ENCODE peak calls at places on chromosomes 1 and 21, in five cellular contexts. One of them, this sample, is unnamed.

GRCh38 chr1:41650176-41650519 is 165.7 kb upstream of the EDN2 start:
- DNase-seq in neuronal stem cell: no peak
- DNase-seq in choroid plexus epithelial cell: no peak
- DNase-seq in retinal pigment epithelial cell: no peak
- DNase-seq in cardiac fibroblast: no peak
- DNase-seq in this sample: no peak

GRCh38 chr1:58572691-58573090 is 4.4 kb downstream of the TACSTD2 start:
- DNase-seq in neuronal stem cell: no peak
- DNase-seq in choroid plexus epithelial cell: no peak
- DNase-seq in retinal pigment epithelial cell: no peak
- DNase-seq in cardiac fibroblast: no peak
- DNase-seq in this sample: peak

GRCh38 chr1:5913078-5913845 is 79.0 kb downstream of the NPHP4 start:
- DNase-seq in neuronal stem cell: no peak
- DNase-seq in choroid plexus epithelial cell: peak
- DNase-seq in retinal pigment epithelial cell: no peak
- DNase-seq in cardiac fibroblast: no peak
- DNase-seq in this sample: peak

GRCh38 chr1:164716992-164717703 is 158.2 kb downstream of the PBX1 start:
- DNase-seq in neuronal stem cell: no peak
- DNase-seq in choroid plexus epithelial cell: no peak
- DNase-seq in retinal pigment epithelial cell: no peak
- DNase-seq in cardiac fibroblast: no peak
- DNase-seq in this sample: peak

GRCh38 chr21:28776251-28776650 is 216.4 kb downstream of the LTN1 start:
- DNase-seq in neuronal stem cell: no peak
- DNase-seq in choroid plexus epithelial cell: peak
- DNase-seq in retinal pigment epithelial cell: no peak
- DNase-seq in cardiac fibroblast: peak
- DNase-seq in this sample: no peak

GRCh38 chr1:246769306-246769705 is 45.1 kb downstream of the SCCPDH start:
- DNase-seq in neuronal stem cell: no peak
- DNase-seq in choroid plexus epithelial cell: peak
- DNase-seq in retinal pigment epithelial cell: peak
- DNase-seq in cardiac fibroblast: peak
- DNase-seq in this sample: peak

GRCh38 chr1:244406337-244406736 is 45.4 kb downstream of the ADSS2 start:
- DNase-seq in neuronal stem cell: no peak
- DNase-seq in choroid plexus epithelial cell: no peak
- DNase-seq in retinal pigment epithelial cell: no peak
- DNase-seq in cardiac fibroblast: peak
- DNase-seq in this sample: no peak

GRCh38 chr1:116573388-116574100 is 2.7 kb upstream of the CD58 start:
- DNase-seq in neuronal stem cell: no peak
- DNase-seq in choroid plexus epithelial cell: no peak
- DNase-seq in retinal pigment epithelial cell: no peak
- DNase-seq in cardiac fibroblast: peak
- DNase-seq in this sample: no peak

GRCh38 chr1:93353286-93353685 is 7.6 kb downstream of the DR1 start:
- DNase-seq in neuronal stem cell: no peak
- DNase-seq in choroid plexus epithelial cell: peak
- DNase-seq in retinal pigment epithelial cell: no peak
- DNase-seq in cardiac fibroblast: peak
- DNase-seq in this sample: no peak

GRCh38 chr1:10564063-10564462 is 89.3 kb downstream of the PEX14 start:
- DNase-seq in neuronal stem cell: no peak
- DNase-seq in choroid plexus epithelial cell: peak
- DNase-seq in retinal pigment epithelial cell: no peak
- DNase-seq in cardiac fibroblast: no peak
- DNase-seq in this sample: no peak

GRCh38 chr1:85480566-85480965 is 15.6 kb upstream of the DDAH1 start:
- DNase-seq in neuronal stem cell: no peak
- DNase-seq in choroid plexus epithelial cell: no peak
- DNase-seq in retinal pigment epithelial cell: no peak
- DNase-seq in cardiac fibroblast: no peak
- DNase-seq in this sample: no peak

GRCh38 chr1:27569506-27570382 is 34.2 kb downstream of the AHDC1 start:
- DNase-seq in neuronal stem cell: peak
- DNase-seq in choroid plexus epithelial cell: no peak
- DNase-seq in retinal pigment epithelial cell: no peak
- DNase-seq in cardiac fibroblast: no peak
- DNase-seq in this sample: no peak

GRCh38 chr1:182093781-182094180 is 32.3 kb upstream of the ZNF648 start:
- DNase-seq in neuronal stem cell: no peak
- DNase-seq in choroid plexus epithelial cell: no peak
- DNase-seq in retinal pigment epithelial cell: no peak
- DNase-seq in cardiac fibroblast: no peak
- DNase-seq in this sample: peak

GRCh38 chr1:37353871-37354270 is 120.5 kb upstream of the ZC3H12A start:
- DNase-seq in neuronal stem cell: no peak
- DNase-seq in choroid plexus epithelial cell: no peak
- DNase-seq in retinal pigment epithelial cell: no peak
- DNase-seq in cardiac fibroblast: no peak
- DNase-seq in this sample: no peak

GRCh38 chr21:33325222-33326067 is 675 bp downstream of the IFNAR1 start:
- DNase-seq in neuronal stem cell: peak
- DNase-seq in choroid plexus epithelial cell: peak
- DNase-seq in retinal pigment epithelial cell: peak
- DNase-seq in cardiac fibroblast: peak
- DNase-seq in this sample: peak

GRCh38 chr1:10598088-10598712 is 123.5 kb downstream of the PEX14 start:
- DNase-seq in neuronal stem cell: no peak
- DNase-seq in choroid plexus epithelial cell: no peak
- DNase-seq in retinal pigment epithelial cell: no peak
- DNase-seq in cardiac fibroblast: no peak
- DNase-seq in this sample: peak

GRCh38 chr1:22107126-22107525 is 35.8 kb downstream of the WNT4 start:
- DNase-seq in neuronal stem cell: no peak
- DNase-seq in choroid plexus epithelial cell: no peak
- DNase-seq in retinal pigment epithelial cell: no peak
- DNase-seq in cardiac fibroblast: no peak
- DNase-seq in this sample: peak

GRCh38 chr1:233240839-233241682 is 54.5 kb downstream of the PCNX2 start:
- DNase-seq in neuronal stem cell: peak
- DNase-seq in choroid plexus epithelial cell: peak
- DNase-seq in retinal pigment epithelial cell: peak
- DNase-seq in cardiac fibroblast: peak
- DNase-seq in this sample: peak

GRCh38 chr1:64890699-64891439 is 75.5 kb downstream of the JAK1 start:
- DNase-seq in neuronal stem cell: no peak
- DNase-seq in choroid plexus epithelial cell: no peak
- DNase-seq in retinal pigment epithelial cell: no peak
- DNase-seq in cardiac fibroblast: no peak
- DNase-seq in this sample: no peak

GRCh38 chr1:24294228-24294672 is 24.9 kb upstream of the GRHL3 start:
- DNase-seq in neuronal stem cell: no peak
- DNase-seq in choroid plexus epithelial cell: peak
- DNase-seq in retinal pigment epithelial cell: no peak
- DNase-seq in cardiac fibroblast: peak
- DNase-seq in this sample: peak

GRCh38 chr1:171457412-171457811 is 27.9 kb upstream of the PRRC2C start:
- DNase-seq in neuronal stem cell: no peak
- DNase-seq in choroid plexus epithelial cell: peak
- DNase-seq in retinal pigment epithelial cell: no peak
- DNase-seq in cardiac fibroblast: peak
- DNase-seq in this sample: peak

GRCh38 chr1:183956559-183957188 is 80.9 kb downstream of the COLGALT2 start:
- DNase-seq in neuronal stem cell: no peak
- DNase-seq in choroid plexus epithelial cell: peak
- DNase-seq in retinal pigment epithelial cell: peak
- DNase-seq in cardiac fibroblast: peak
- DNase-seq in this sample: peak

GRCh38 chr1:223411309-223411708 is 18.1 kb downstream of the CCDC185 start:
- DNase-seq in neuronal stem cell: no peak
- DNase-seq in choroid plexus epithelial cell: peak
- DNase-seq in retinal pigment epithelial cell: no peak
- DNase-seq in cardiac fibroblast: peak
- DNase-seq in this sample: peak

GRCh38 chr21:43597845-43598244 is 61.4 kb downstream of the HSF2BP start:
- DNase-seq in neuronal stem cell: no peak
- DNase-seq in choroid plexus epithelial cell: no peak
- DNase-seq in retinal pigment epithelial cell: no peak
- DNase-seq in cardiac fibroblast: no peak
- DNase-seq in this sample: no peak

GRCh38 chr1:240245629-240246020 is 153.9 kb downstream of the FMN2 start:
- DNase-seq in neuronal stem cell: no peak
- DNase-seq in choroid plexus epithelial cell: no peak
- DNase-seq in retinal pigment epithelial cell: no peak
- DNase-seq in cardiac fibroblast: no peak
- DNase-seq in this sample: no peak

GRCh38 chr1:33455537-33456301 is 16.7 kb upstream of the ZSCAN20 start:
- DNase-seq in neuronal stem cell: peak
- DNase-seq in choroid plexus epithelial cell: peak
- DNase-seq in retinal pigment epithelial cell: peak
- DNase-seq in cardiac fibroblast: peak
- DNase-seq in this sample: peak

GRCh38 chr1:216422821-216423529 is at the start of gene USH2A:
- DNase-seq in neuronal stem cell: peak
- DNase-seq in choroid plexus epithelial cell: no peak
- DNase-seq in retinal pigment epithelial cell: peak
- DNase-seq in cardiac fibroblast: no peak
- DNase-seq in this sample: no peak

GRCh38 chr21:38308010-38308784 is 51.4 kb downstream of the KCNJ15 start:
- DNase-seq in neuronal stem cell: no peak
- DNase-seq in choroid plexus epithelial cell: peak
- DNase-seq in retinal pigment epithelial cell: no peak
- DNase-seq in cardiac fibroblast: peak
- DNase-seq in this sample: no peak

GRCh38 chr1:50348449-50349241 is 74.6 kb downstream of the DMRTA2 start:
- DNase-seq in neuronal stem cell: peak
- DNase-seq in choroid plexus epithelial cell: peak
- DNase-seq in retinal pigment epithelial cell: peak
- DNase-seq in cardiac fibroblast: peak
- DNase-seq in this sample: peak

GRCh38 chr1:204870165-204870912 is at the start of gene NFASC:
- DNase-seq in neuronal stem cell: no peak
- DNase-seq in choroid plexus epithelial cell: no peak
- DNase-seq in retinal pigment epithelial cell: no peak
- DNase-seq in cardiac fibroblast: no peak
- DNase-seq in this sample: no peak

GRCh38 chr1:3548156-3548893 is 63.0 kb downstream of the MEGF6 start:
- DNase-seq in neuronal stem cell: no peak
- DNase-seq in choroid plexus epithelial cell: peak
- DNase-seq in retinal pigment epithelial cell: no peak
- DNase-seq in cardiac fibroblast: peak
- DNase-seq in this sample: no peak

GRCh38 chr1:226549094-226549936 is 751 bp downstream of the STUM start:
- DNase-seq in neuronal stem cell: peak
- DNase-seq in choroid plexus epithelial cell: no peak
- DNase-seq in retinal pigment epithelial cell: no peak
- DNase-seq in cardiac fibroblast: no peak
- DNase-seq in this sample: no peak

GRCh38 chr1:241844593-241844992 is 3.4 kb upstream of the EXO1 start:
- DNase-seq in neuronal stem cell: no peak
- DNase-seq in choroid plexus epithelial cell: no peak
- DNase-seq in retinal pigment epithelial cell: no peak
- DNase-seq in cardiac fibroblast: no peak
- DNase-seq in this sample: no peak

GRCh38 chr1:236079703-236080245 is 14.9 kb upstream of the NID1 start:
- DNase-seq in neuronal stem cell: no peak
- DNase-seq in choroid plexus epithelial cell: no peak
- DNase-seq in retinal pigment epithelial cell: no peak
- DNase-seq in cardiac fibroblast: no peak
- DNase-seq in this sample: no peak

GRCh38 chr1:61076728-61077675 is 5.4 kb upstream of the NFIA start:
- DNase-seq in neuronal stem cell: peak
- DNase-seq in choroid plexus epithelial cell: peak
- DNase-seq in retinal pigment epithelial cell: peak
- DNase-seq in cardiac fibroblast: peak
- DNase-seq in this sample: peak

GRCh38 chr1:17630048-17630830 is 90.7 kb downstream of the ARHGEF10L start:
- DNase-seq in neuronal stem cell: no peak
- DNase-seq in choroid plexus epithelial cell: peak
- DNase-seq in retinal pigment epithelial cell: no peak
- DNase-seq in cardiac fibroblast: peak
- DNase-seq in this sample: peak
- H3K4me3 ChIP-seq in neuronal stem cell: no peak
- H3K4me3 ChIP-seq in choroid plexus epithelial cell: no peak
- H3K4me3 ChIP-seq in retinal pigment epithelial cell: no peak
- H3K4me3 ChIP-seq in cardiac fibroblast: no peak
- H3K4me3 ChIP-seq in this sample: no peak

GRCh38 chr21:46065993-46066842 is 31.7 kb upstream of the COL6A2 start:
- DNase-seq in neuronal stem cell: no peak
- DNase-seq in choroid plexus epithelial cell: peak
- DNase-seq in retinal pigment epithelial cell: no peak
- DNase-seq in cardiac fibroblast: peak
- DNase-seq in this sample: no peak
- H3K4me3 ChIP-seq in neuronal stem cell: no peak
- H3K4me3 ChIP-seq in choroid plexus epithelial cell: no peak
- H3K4me3 ChIP-seq in retinal pigment epithelial cell: no peak
- H3K4me3 ChIP-seq in cardiac fibroblast: no peak
- H3K4me3 ChIP-seq in this sample: no peak

DNA sequence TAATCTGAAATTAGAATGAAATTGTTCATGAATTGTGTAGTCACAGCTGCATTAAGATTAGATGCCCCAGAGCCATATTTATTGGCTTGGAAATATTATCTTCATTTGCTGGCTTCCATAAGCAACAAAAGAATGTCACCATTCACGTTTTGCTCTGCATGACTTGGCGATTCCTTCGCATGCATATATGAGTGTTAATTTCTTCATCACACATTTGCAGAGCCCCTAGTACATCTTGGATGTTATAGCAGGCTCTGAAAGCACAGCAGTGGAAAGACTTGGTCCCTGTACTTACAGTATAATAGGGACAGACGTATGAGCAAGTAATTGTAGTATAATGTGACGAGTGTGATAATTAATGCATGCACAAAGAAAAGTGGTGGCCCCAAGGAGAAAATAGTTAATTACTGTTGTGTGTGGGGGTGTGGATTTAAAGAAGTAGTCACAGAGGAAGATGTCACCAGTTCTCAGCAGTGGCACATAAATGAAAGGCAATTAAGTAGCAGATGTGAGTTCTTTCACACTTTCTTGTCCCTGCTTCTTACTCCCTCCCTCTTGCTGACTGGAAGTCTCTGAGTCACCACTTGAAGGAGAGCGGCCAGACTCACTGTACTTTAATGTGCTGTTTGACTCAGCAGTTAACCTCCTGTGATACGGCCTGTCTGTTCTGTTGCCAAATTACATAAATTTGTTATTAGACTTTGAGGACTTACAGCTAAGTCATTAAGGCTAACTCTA is 21.0 kb downstream of the S100A10 start:
- DNase-seq in neuronal stem cell: no peak
- DNase-seq in choroid plexus epithelial cell: peak
- DNase-seq in retinal pigment epithelial cell: peak
- DNase-seq in cardiac fibroblast: peak
- DNase-seq in this sample: peak
- H3K4me3 ChIP-seq in neuronal stem cell: no peak
- H3K4me3 ChIP-seq in choroid plexus epithelial cell: no peak
- H3K4me3 ChIP-seq in retinal pigment epithelial cell: no peak
- H3K4me3 ChIP-seq in cardiac fibroblast: no peak
- H3K4me3 ChIP-seq in this sample: no peak

DNA sequence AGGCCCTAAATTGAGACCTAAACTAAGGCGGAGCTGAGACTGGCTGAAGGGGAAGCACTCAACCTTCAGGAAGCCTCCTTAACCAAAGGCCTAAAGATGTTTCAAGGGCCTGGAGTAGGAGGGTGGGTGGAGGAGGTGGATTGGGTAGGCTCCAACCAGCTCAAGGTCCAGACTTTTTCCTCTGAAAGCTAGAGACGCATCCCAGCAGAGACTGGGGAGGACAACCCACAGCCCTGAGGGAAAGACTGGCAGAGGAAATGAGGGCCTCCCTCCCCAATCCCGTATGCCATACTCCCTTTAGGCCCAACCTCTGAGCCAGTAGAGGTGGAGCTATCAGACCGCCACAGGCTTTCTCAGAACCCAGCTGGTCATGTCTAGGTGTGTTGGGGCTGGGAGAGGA is 1.1 kb downstream of the ECM1 start:
- DNase-seq in neuronal stem cell: no peak
- DNase-seq in choroid plexus epithelial cell: no peak
- DNase-seq in retinal pigment epithelial cell: no peak
- DNase-seq in cardiac fibroblast: no peak
- DNase-seq in this sample: no peak
- H3K4me3 ChIP-seq in neuronal stem cell: no peak
- H3K4me3 ChIP-seq in choroid plexus epithelial cell: no peak
- H3K4me3 ChIP-seq in retinal pigment epithelial cell: no peak
- H3K4me3 ChIP-seq in cardiac fibroblast: no peak
- H3K4me3 ChIP-seq in this sample: no peak